ENCODE peak calls at places on chromosomes 4 and X, in five cellular contexts. G is right atrium auricular region, M is ascending aorta, O is heart right ventricle, B is H7. L is an unnamed sample.

GRCh38 chr4:33940281-33940680 is 2304.0 kb downstream of the ARAP2 start:
- DNase-seq in G (no peak), M (no peak), O (no peak), B (no peak), L (no peak)

GRCh38 chr4:26573389-26573794 is 10.5 kb upstream of the TBC1D19 start:
- DNase-seq in G (no peak), M (no peak), O (no peak), B (peak; percentile 10), L (no peak)

GRCh38 chr4:153004106-153004881 is 68.2 kb downstream of the FHDC1 start:
- DNase-seq in G (no peak), M (no peak), O (no peak), B (no peak), L (no peak)

GRCh38 chr4:8305851-8306361 is 36.4 kb downstream of the HTRA3 start:
- DNase-seq in G (peak; percentile 84), M (no peak), O (peak; percentile 65), B (peak; percentile 66), L (no peak)

GRCh38 chr4:147078875-147079658 is 133.4 kb upstream of the TTC29 start:
- DNase-seq in G (no peak), M (no peak), O (peak; percentile 40), B (no peak), L (no peak)

GRCh38 chrX:27953161-27953560 is 28.1 kb downstream of the DCAF8L1 start:
- DNase-seq in G (no peak), M (no peak), O (no peak), B (no peak), L (no peak)

GRCh38 chrX:20487227-20487626 is 220.5 kb upstream of the RPS6KA3 start:
- DNase-seq in G (no peak), M (no peak), O (no peak), B (no peak), L (no peak)

GRCh38 chrX:28324306-28324705 is 262.9 kb upstream of the IL1RAPL1 start:
- DNase-seq in G (no peak), M (no peak), O (no peak), B (no peak), L (no peak)

GRCh38 chrX:87583679-87584078 is 66.1 kb downstream of the KLHL4 start:
- DNase-seq in G (no peak), M (no peak), O (no peak), B (no peak), L (no peak)

GRCh38 chr4:4386736-4387392 is at the start of gene NSG1:
- DNase-seq in G (no peak), M (no peak), O (no peak), B (peak; percentile 88), L (no peak)

GRCh38 chr4:184406915-184407314 is 67.4 kb downstream of the IRF2 start:
- DNase-seq in G (no peak), M (no peak), O (no peak), B (no peak), L (no peak)

GRCh38 chr4:93764647-93765246 is 63.8 kb upstream of the ATOH1 start:
- DNase-seq in G (no peak), M (no peak), O (no peak), B (peak; percentile 16), L (no peak)

DNA sequence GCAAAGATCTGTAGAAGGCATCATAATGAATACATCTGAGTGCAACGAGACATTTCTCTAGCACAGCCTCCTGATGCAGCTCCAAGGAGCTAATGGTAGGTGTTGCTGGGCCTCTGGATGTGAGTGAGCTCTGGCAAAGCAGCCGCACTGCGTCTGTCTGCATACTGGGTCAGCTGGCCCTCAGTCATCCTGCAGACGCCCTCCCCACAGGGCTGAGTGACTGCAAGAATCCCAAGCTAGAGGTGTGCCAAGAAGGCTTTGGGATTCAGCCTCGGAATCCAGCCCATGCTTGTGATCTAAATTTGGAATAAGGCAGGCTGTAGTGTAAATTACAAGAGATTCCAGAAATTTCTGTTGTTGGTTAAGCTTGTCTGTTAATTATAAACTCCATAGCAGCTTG is 18.5 kb downstream of the HERC3 start:
- DNase-seq in G (peak; percentile 81), M (peak; percentile 38), O (peak; percentile 50), B (no peak), L (no peak)
- H3K36me3 ChIP-seq in G (peaks cover 21% of the 10 kb centered on the region), M (peaks cover 19% of the 10 kb centered on the region), O (peaks cover 17% of the 10 kb centered on the region), B (no peaks in the 10 kb centered on the region), L (peaks cover 2% of the 10 kb centered on the region)

GRCh38 chr4:519203-519651 is 20.2 kb downstream of the PIGG start:
- DNase-seq in G (no peak), M (no peak), O (no peak), B (no peak), L (no peak)
- H3K36me3 ChIP-seq in G (peaks cover 63% of the 10 kb centered on the region), M (peaks cover 56% of the 10 kb centered on the region), O (peaks cover 46% of the 10 kb centered on the region), B (peaks cover 26% of the 10 kb centered on the region), L (peaks cover 34% of the 10 kb centered on the region)

GRCh38 chr4:13611283-13611842 is 16.2 kb downstream of the BOD1L1 start:
- DNase-seq in G (no peak), M (no peak), O (peak; percentile 36), B (no peak), L (no peak)
- H3K36me3 ChIP-seq in G (peaks cover 58% of the 10 kb centered on the region), M (peaks cover 73% of the 10 kb centered on the region), O (peaks cover 75% of the 10 kb centered on the region), B (peaks cover 17% of the 10 kb centered on the region), L (peaks cover 7% of the 10 kb centered on the region)

DNA sequence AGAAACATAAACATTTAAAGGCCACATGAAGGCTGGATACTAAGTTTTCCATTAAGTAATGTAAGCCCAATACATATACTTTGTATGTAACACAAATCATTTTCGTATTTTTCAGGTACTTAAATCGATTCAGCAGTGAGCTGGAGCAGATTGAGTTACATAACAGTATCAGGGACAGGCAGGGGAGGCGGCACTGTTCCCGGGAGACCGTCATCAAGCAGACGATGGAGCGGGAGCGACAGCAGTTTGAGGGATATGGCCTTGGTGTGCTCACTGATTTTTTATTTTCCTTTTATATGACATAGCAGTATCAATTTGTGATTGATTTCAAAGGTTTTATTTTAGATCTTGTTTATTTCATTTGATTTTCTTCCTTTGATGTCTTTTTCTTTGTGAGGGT is 20.7 kb downstream of the TMA16 start:
- DNase-seq in G (no peak), M (no peak), O (no peak), B (no peak), L (no peak)
- H3K36me3 ChIP-seq in G (peaks cover 33% of the 10 kb centered on the region), M (peaks cover 32% of the 10 kb centered on the region), O (peaks cover 6% of the 10 kb centered on the region), B (peaks cover 10% of the 10 kb centered on the region), L (no peaks in the 10 kb centered on the region)